ENCODE peak calls at places on chromosome 3, in eight cellular contexts. B is AG04450; C is HFF-Myc; W is naive thymus-derived CD4-positive, alpha-beta T cell; P is fibroblast of the aortic adventitia; O is cardiac muscle cell; R is lower leg skin; H is NT2/D1. Q is an unnamed sample.
A peak's percentile ranks its signal among the peaks of the same experiment; 100 is the strongest.

GRCh38 chr3:108053025-108053424 is 37.8 kb downstream of the CD47 start:
- DNase-seq in R (no peak), B (no peak), C (no peak), W (no peak), O (no peak), P (no peak), H (no peak), Q (peak; percentile 18)

GRCh38 chr3:58009026-58009748 is 965 bp downstream of the FLNB start:
- DNase-seq in P (no peak), R (peak; percentile 90), O (no peak), C (no peak), B (no peak), H (no peak), W (peak; percentile 39), Q (no peak)

GRCh38 chr3:128068156-128068620 is 16.0 kb downstream of the SEC61A1 start:
- DNase-seq in R (no peak), C (no peak), O (peak; percentile 58), W (peak; percentile 16), B (no peak), P (peak; percentile 60), H (peak; percentile 52), Q (no peak)

GRCh38 chr3:126491221-126492013 is 15.7 kb upstream of the ZXDC start:
- DNase-seq in H (no peak), O (no peak), B (no peak), R (no peak), W (no peak), P (no peak), C (no peak), Q (no peak)

GRCh38 chr3:126154391-126155279 is 25.8 kb downstream of the ALDH1L1 start:
- DNase-seq in W (no peak), R (peak; percentile 63), H (no peak), O (no peak), B (no peak), P (no peak), C (no peak), Q (no peak)

GRCh38 chr3:12194669-12195161 is 36.0 kb upstream of the TIMP4 start:
- DNase-seq in R (peak; percentile 81), C (no peak), O (peak; percentile 55), W (no peak), H (no peak), B (no peak), P (peak; percentile 77), Q (peak; percentile 31)

GRCh38 chr3:78917541-78917940 is 850.3 kb downstream of the ROBO1 start:
- DNase-seq in H (no peak), O (peak; percentile 41), R (no peak), C (no peak), P (no peak), W (no peak), B (no peak), Q (no peak)

GRCh38 chr3:100710355-100711198 is 1.3 kb downstream of the TFG start:
- DNase-seq in H (no peak), C (peak; percentile 24), R (no peak), O (peak; percentile 69), W (peak; percentile 11), P (peak; percentile 62), B (no peak), Q (peak; percentile 75)

GRCh38 chr3:108818404-108818803 is 4.2 kb upstream of the TRAT1 start:
- DNase-seq in B (no peak), R (no peak), W (peak; percentile 59), C (no peak), O (peak; percentile 6), H (peak; percentile 25), P (no peak), Q (peak; percentile 27)

DNA sequence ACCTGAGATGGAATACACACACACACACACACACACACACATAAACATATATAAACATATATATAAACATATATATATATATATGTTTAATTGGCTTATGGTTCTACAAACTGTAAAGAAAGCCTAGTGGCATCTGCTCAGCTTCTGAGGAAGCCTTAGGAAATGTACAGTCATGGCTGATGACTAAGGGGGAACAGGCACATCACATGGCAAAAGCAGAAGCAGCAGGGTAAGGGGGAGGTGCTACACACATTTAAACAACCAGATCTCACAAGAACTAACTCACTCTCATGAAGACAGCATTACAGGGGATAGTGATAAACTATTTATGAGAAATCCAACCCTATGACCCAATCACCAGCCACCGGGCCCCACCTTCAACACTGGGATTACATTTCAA is 922.9 kb downstream of the SI start:
- DNase-seq in R (no peak), H (no peak), O (no peak), W (no peak), B (no peak), P (no peak), C (no peak), Q (no peak)
- H3K4me3 ChIP-seq in R (no peak overlapping the region), H (no peak overlapping the region), O (no peak overlapping the region), W (no peak overlapping the region), B (no peak overlapping the region), P (no peak overlapping the region), C (no peak overlapping the region), Q (no peak overlapping the region)

GRCh38 chr3:146540978-146541377 is 3.4 kb downstream of the PLSCR1 start:
- DNase-seq in R (no peak), P (no peak), C (no peak), B (no peak), O (no peak), H (no peak), W (no peak), Q (no peak)

GRCh38 chr3:146542968-146543367 is 1.4 kb downstream of the PLSCR1 start:
- DNase-seq in P (no peak), R (no peak), O (no peak), C (no peak), H (no peak), W (no peak), B (no peak), Q (no peak)

GRCh38 chr3:146540236-146540635 is 4.2 kb downstream of the PLSCR1 start:
- DNase-seq in H (no peak), C (no peak), R (no peak), B (no peak), O (no peak), P (no peak), W (no peak), Q (no peak)

GRCh38 chr3:146543461-146544012 is 870 bp downstream of the PLSCR1 start:
- DNase-seq in O (peak; percentile 69), R (no peak), B (no peak), P (peak; percentile 84), W (no peak), H (no peak), C (no peak), Q (peak; percentile 34)

DNA sequence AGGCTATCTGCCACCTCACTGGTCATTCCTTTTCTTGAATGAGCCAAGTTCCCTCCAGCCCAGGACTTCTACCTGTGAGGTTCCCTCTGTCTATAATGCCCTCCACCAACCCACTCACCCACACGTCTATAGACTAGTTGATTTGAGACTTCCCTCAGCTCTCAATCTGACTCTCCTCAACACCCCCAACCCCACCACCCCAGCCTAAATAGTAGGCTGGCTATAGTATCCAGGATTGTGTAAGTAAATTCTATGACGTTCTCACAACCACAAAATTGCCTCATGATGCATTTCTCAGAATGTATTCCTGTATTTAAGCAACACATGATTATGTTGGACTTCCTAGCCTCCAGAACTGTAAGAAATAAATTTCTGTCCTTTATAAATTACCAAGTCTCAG is 2.2 kb downstream of the PLSCR1 start:
- DNase-seq in W (no peak), R (no peak), P (peak; percentile 78), C (no peak), H (no peak), O (peak; percentile 87), B (no peak), Q (peak; percentile 54)
- H3K4me3 ChIP-seq in W (no peak overlapping the region), R (no peak overlapping the region), P (peak overlapping the region; percentile 85), C (peak overlapping the region; percentile 10), H (no peak overlapping the region), O (no peak overlapping the region), B (peak overlapping the region; percentile 80), Q (peak overlapping the region; percentile 65)

GRCh38 chr3:196322-197153 is at the start of gene CHL1:
- DNase-seq in B (no peak), W (no peak), C (no peak), R (peak; percentile 84), P (no peak), O (no peak), H (no peak), Q (no peak)

GRCh38 chr3:194006-194405 is 2.6 kb upstream of the CHL1 start:
- DNase-seq in W (no peak), C (no peak), P (no peak), R (no peak), H (no peak), O (no peak), B (no peak), Q (no peak)

GRCh38 chr3:197154-197855 is 742 bp downstream of the CHL1 start:
- DNase-seq in H (no peak), W (no peak), O (no peak), R (peak; percentile 84), C (no peak), P (no peak), B (no peak), Q (no peak)

GRCh38 chr3:194421-194820 is 2.1 kb upstream of the CHL1 start:
- DNase-seq in B (no peak), P (no peak), R (no peak), W (no peak), H (no peak), C (no peak), O (no peak), Q (no peak)

GRCh38 chr3:195662-196061 is 901 bp upstream of the CHL1 start:
- DNase-seq in R (no peak), P (no peak), W (no peak), O (no peak), C (no peak), B (no peak), H (no peak), Q (no peak)
- H3K4me3 ChIP-seq in R (no peak overlapping the region), P (no peak overlapping the region), W (no peak overlapping the region), O (no peak overlapping the region), C (no peak overlapping the region), B (no peak overlapping the region), H (no peak overlapping the region), Q (no peak overlapping the region)

GRCh38 chr3:143831998-143832397 is 16.3 kb downstream of the SLC9A9 start:
- DNase-seq in W (no peak), P (no peak), H (no peak), O (no peak), C (no peak), R (no peak), B (no peak), Q (no peak)

GRCh38 chr3:143827425-143827824 is 20.8 kb downstream of the SLC9A9 start:
- DNase-seq in C (no peak), O (no peak), B (no peak), P (no peak), R (no peak), W (no peak), H (no peak), Q (no peak)

GRCh38 chr3:143832433-143832832 is 15.8 kb downstream of the SLC9A9 start:
- DNase-seq in H (no peak), W (no peak), C (no peak), R (no peak), P (peak; percentile 25), O (no peak), B (no peak), Q (peak; percentile 86)

GRCh38 chr3:143830063-143830462 is 18.2 kb downstream of the SLC9A9 start:
- DNase-seq in O (no peak), P (no peak), R (no peak), H (no peak), C (no peak), W (no peak), B (no peak), Q (peak; percentile 16)

DNA sequence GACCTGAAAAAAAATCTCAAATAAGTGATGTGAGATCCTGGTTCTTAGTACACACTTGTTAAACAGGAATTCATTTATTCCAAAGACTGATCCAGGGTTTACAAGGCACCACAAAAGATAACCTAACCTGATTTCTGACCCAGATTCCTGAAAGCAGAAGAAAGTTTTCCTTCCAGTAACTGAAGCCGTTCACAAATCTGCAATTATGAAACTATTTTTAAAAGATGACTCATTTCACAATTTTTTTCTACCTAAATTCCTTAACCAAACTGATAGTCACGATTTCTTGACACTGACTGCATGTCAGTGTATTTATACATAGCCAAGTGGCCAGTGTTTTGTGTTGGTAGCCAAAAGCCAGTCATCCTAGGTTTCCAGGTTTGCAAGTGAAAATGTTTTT is 17.1 kb downstream of the SLC9A9 start:
- DNase-seq in R (no peak), H (no peak), C (no peak), W (no peak), P (peak; percentile 89), B (no peak), O (peak; percentile 52), Q (peak; percentile 54)
- H3K4me3 ChIP-seq in R (no peak overlapping the region), H (no peak overlapping the region), C (no peak overlapping the region), W (no peak overlapping the region), P (no peak overlapping the region), B (no peak overlapping the region), O (no peak overlapping the region), Q (no peak overlapping the region)